ENCODE peak calls at places on chromosomes 7 and 10, in eight cellular contexts. S is A549, Z is endothelial cell of umbilical vein, K is SK-N-SH, W is GM12878, M is HCT116, J is H1, V is HepG2. A is an unnamed sample.

GRCh38 chr10:49734676-49735075 is 27.4 kb downstream of the OGDHL start:
- DNase-seq in S (no peak), Z (no peak), K (no peak), W (no peak), M (no peak), J (no peak), V (no peak), A (no peak)

GRCh38 chr7:137987968-137988367 is 13.9 kb downstream of the CREB3L2 start:
- DNase-seq in S (no peak), Z (no peak), K (no peak), W (peak; percentile 61), M (no peak), J (no peak), V (no peak), A (no peak)

GRCh38 chr10:126504051-126504760 is 115.9 kb upstream of the ADAM12 start:
- DNase-seq in S (peak; percentile 66), Z (peak; percentile 47), K (peak; percentile 83), W (no peak), M (peak; percentile 68), J (peak; percentile 58), V (peak; percentile 59), A (peak; percentile 59)

GRCh38 chr7:5827755-5828154 is 46.3 kb upstream of the RNF216 start:
- DNase-seq in S (no peak), Z (peak; percentile 16), K (peak; percentile 67), W (no peak), M (peak; percentile 16), J (peak; percentile 61), V (peak; percentile 25), A (peak; percentile 55)

GRCh38 chr10:24944512-24945255 is 7.7 kb downstream of the PRTFDC1 start:
- DNase-seq in S (peak; percentile 62), Z (peak; percentile 14), K (no peak), W (no peak), M (peak; percentile 79), J (no peak), V (peak; percentile 69), A (peak; percentile 4)

GRCh38 chr10:48215148-48215982 is 59.1 kb downstream of the FRMPD2 start:
- DNase-seq in S (peak; percentile 19), Z (peak; percentile 57), K (peak; percentile 40), W (peak; percentile 49), M (peak; percentile 28), J (peak; percentile 82), V (peak; percentile 28), A (peak; percentile 74)

GRCh38 chr10:113680172-113681111 is 730 bp downstream of the CASP7 start:
- DNase-seq in S (peak; percentile 28), Z (peak; percentile 91), K (no peak), W (peak; percentile 42), M (no peak), J (no peak), V (peak; percentile 24), A (peak; percentile 88)

GRCh38 chr7:157559596-157560257 is 222.9 kb downstream of the DNAJB6 start:
- DNase-seq in S (no peak), Z (no peak), K (no peak), W (no peak), M (no peak), J (no peak), V (peak; percentile 41), A (peak; percentile 89)

GRCh38 chr7:142332421-142332820 is 74.6 kb upstream of the PRSS58 start:
- DNase-seq in S (no peak), Z (no peak), K (no peak), W (no peak), M (no peak), J (no peak), V (no peak), A (no peak)

GRCh38 chr10:66695046-66695445 is 230.8 kb upstream of the LRRTM3 start:
- DNase-seq in S (no peak), Z (no peak), K (no peak), W (no peak), M (no peak), J (no peak), V (no peak), A (no peak)

GRCh38 chr10:118356628-118357027 is 14.5 kb upstream of the FAM204A start:
- DNase-seq in S (no peak), Z (no peak), K (no peak), W (no peak), M (no peak), J (no peak), V (no peak), A (no peak)

GRCh38 chr7:155120460-155120859 is 50.3 kb downstream of the HTR5A start:
- DNase-seq in S (no peak), Z (no peak), K (no peak), W (no peak), M (no peak), J (no peak), V (no peak), A (no peak)

GRCh38 chr7:107879400-107880035 is 11.5 kb upstream of the DLD start:
- DNase-seq in S (peak; percentile 56), Z (peak; percentile 86), K (peak; percentile 75), W (no peak), M (peak; percentile 52), J (no peak), V (peak; percentile 49), A (peak; percentile 76)

GRCh38 chr10:102669206-102670064 is 25.2 kb downstream of the TRIM8 start:
- DNase-seq in S (peak; percentile 44), Z (no peak), K (peak; percentile 76), W (no peak), M (peak; percentile 35), J (peak; percentile 89), V (peak; percentile 64), A (no peak)

GRCh38 chr7:118057404-118057803 is 126.6 kb upstream of the LSM8 start:
- DNase-seq in S (no peak), Z (no peak), K (no peak), W (no peak), M (no peak), J (no peak), V (no peak), A (no peak)

GRCh38 chr10:133039107-133039822 is 48.5 kb upstream of the ADGRA1 start:
- DNase-seq in S (peak; percentile 51), Z (no peak), K (peak; percentile 62), W (no peak), M (no peak), J (no peak), V (no peak), A (peak; percentile 32)

GRCh38 chr7:101488826-101489572 is 126.3 kb downstream of the COL26A1 start:
- DNase-seq in S (no peak), Z (no peak), K (no peak), W (no peak), M (no peak), J (no peak), V (no peak), A (no peak)

GRCh38 chr7:44075296-44076075 is 6.8 kb downstream of the POLM start:
- DNase-seq in S (no peak), Z (no peak), K (no peak), W (no peak), M (no peak), J (no peak), V (no peak), A (no peak)

GRCh38 chr10:28664369-28664740 is 13.0 kb upstream of the BAMBI start:
- DNase-seq in S (no peak), Z (no peak), K (no peak), W (no peak), M (no peak), J (no peak), V (no peak), A (no peak)

DNA sequence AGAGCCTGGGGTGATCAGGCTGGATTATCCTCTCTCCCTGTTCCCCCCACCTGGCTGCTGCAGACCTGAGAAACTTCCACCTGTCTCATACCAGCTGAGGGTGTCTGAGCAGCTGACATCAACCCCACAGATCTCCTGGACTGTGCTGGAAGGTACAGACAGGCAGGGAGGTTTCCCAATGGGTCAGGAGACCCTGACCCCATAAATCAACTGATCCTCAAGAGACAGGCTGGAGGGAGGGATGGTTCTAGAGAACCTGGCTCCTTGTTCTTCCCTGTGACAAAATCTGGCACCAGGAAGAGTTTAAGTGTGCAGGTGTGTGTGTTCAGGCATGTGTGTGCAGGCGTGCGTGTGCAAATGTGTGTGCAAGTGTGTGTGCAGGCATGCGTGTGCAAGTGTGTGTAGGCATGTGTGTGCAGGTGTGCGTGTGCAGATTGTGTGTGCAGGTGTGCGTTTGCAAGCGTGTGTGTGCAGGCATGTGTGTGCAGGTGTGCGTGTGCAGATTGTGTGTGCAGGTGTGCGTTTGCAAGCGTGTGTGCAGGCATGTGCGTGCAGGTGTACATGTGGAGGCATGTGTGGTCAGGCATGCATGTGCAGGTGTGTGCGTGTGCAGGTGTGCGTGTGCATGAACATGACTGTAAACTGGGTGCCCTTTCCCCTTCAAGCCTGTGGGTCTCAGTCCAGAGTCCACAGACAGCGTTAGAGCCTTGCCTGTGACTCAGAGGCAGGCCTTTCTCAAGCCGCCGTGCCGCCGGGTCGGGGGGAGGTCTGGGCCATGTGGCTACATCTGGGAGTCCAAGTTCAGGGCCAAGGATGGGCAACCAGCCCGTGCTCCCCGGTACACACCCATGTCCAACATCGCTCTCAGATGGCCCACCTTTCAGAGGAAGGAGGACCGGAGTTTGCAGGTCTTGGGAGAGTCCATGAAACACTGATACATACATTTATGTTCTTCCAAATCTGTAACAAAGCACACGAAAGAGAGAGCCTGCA is 50.1 kb upstream of the ELN start:
- DNase-seq in S (no peak), Z (no peak), K (peak; percentile 54), W (no peak), M (no peak), J (no peak), V (peak; percentile 28), A (peak; percentile 60)
- H3K4me3 ChIP-seq in S (no peak overlapping the region), Z (no peak overlapping the region), K (no peak overlapping the region), W (no peak overlapping the region), M (no peak overlapping the region), J (no peak overlapping the region), V (no peak overlapping the region), A (no peak overlapping the region)

DNA sequence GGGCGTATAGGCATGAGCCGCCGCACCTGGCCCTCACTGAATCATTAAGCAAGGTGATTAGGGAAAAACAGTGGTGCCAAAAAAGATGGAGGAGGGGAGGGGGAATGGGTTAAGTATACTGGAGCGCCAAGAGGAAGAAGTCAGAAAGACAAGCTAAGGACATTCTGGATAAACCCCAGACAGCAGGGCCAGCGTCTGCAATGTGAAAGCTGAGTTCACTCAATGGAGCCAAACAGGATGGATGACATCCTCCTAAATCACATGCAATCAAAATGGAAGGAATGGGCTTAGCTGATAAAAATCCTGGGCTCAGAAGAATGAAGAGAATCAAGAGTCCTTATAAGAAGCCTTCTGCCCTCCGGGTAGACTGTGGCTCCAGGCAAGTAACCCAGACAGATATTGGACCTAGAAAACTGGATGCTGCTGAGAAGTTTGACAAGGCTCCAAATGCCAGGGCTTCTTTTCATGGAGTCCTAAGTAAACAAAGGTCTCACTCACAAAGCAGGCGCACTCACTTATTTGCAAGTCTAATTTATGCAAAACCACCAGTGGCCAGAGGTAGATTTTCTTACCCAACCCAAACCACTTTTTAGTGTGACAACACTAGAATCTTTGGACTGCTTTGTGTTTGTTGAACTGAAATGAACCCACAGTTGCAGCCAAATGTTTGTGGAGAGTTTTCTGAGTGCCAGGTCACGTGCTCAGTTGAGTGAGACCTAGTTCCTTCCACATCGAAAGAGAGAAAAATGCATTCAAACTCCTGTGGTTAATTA is 519.1 kb upstream of the AUTS2 start:
- DNase-seq in S (no peak), Z (no peak), K (no peak), W (no peak), M (no peak), J (no peak), V (no peak), A (no peak)
- TF ChIP-seq MAX in S (no peak), Z (no peak), K (no peak), W (no peak), M (no peak), J (no peak), V (no peak), A (peak; percentile 19)

GRCh38 chr10:32017044-32017443 is 39.2 kb downstream of the KIF5B start:
- DNase-seq in S (no peak), Z (no peak), K (no peak), W (no peak), M (no peak), J (no peak), V (no peak), A (no peak)
- TF ChIP-seq CTCF in S (peak; percentile 10), Z (no peak), K (peak; percentile 16), W (no peak), M (no peak), J (no peak), V (no peak), A (no peak)

GRCh38 chr10:4677296-4678021 is 148.5 kb upstream of the AKR1E2 start:
- DNase-seq in S (peak; percentile 44), Z (no peak), K (no peak), W (no peak), M (no peak), J (no peak), V (no peak), A (no peak)
- H3K4me3 ChIP-seq in S (peak overlapping the region; percentile 28), Z (peak overlapping the region; percentile 71), K (no peak overlapping the region), W (no peak overlapping the region), M (no peak overlapping the region), J (no peak overlapping the region), V (no peak overlapping the region), A (no peak overlapping the region)

A was measured in NB4.